ENCODE peak calls at places on chromosomes 1 and 21, in eight cellular contexts. D is A549, F is thyroid gland, J is GM23248, S is caudate nucleus, T is dorsolateral prefrontal cortex, H is fibroblast of lung, R is suprapubic skin. V is an unnamed sample.

GRCh38 chr1:241706967-241707366 is 54.9 kb downstream of the WDR64 start:
- DNase-seq in F (peak; percentile 7), T (no peak), R (no peak), S (no peak), D (peak; percentile 71), H (no peak), J (peak; percentile 86), V (peak; percentile 88)

GRCh38 chr1:43831866-43832654 is 101.5 kb upstream of the ARTN start:
- DNase-seq in J (no peak), H (no peak), R (no peak), F (no peak), D (no peak), T (no peak), S (no peak), V (no peak)

GRCh38 chr1:19765623-19766022 is 34.1 kb downstream of the TMCO4 start:
- DNase-seq in J (peak; percentile 97), R (no peak), T (no peak), H (peak; percentile 78), S (peak; percentile 35), D (peak; percentile 58), F (no peak), V (peak; percentile 46)

GRCh38 chr1:244197851-244198375 is 146.8 kb downstream of the ZBTB18 start:
- DNase-seq in T (no peak), S (no peak), H (no peak), J (no peak), R (no peak), D (no peak), F (no peak), V (peak; percentile 58)

GRCh38 chr1:185694081-185694480 is 40.1 kb upstream of the HMCN1 start:
- DNase-seq in J (no peak), F (no peak), S (no peak), T (no peak), R (no peak), D (no peak), H (peak; percentile 4), V (no peak)

GRCh38 chr1:246459213-246459612 is 47.9 kb downstream of the SMYD3 start:
- DNase-seq in J (no peak), S (no peak), D (no peak), F (no peak), H (no peak), R (no peak), T (no peak), V (no peak)

GRCh38 chr1:151790940-151791651 is 796 bp upstream of the TDRKH start:
- DNase-seq in R (no peak), H (no peak), S (no peak), T (peak; percentile 56), F (peak; percentile 31), J (peak; percentile 43), D (peak; percentile 22), V (no peak)

GRCh38 chr21:33403786-33404571 is 766 bp downstream of the IFNGR2 start:
- DNase-seq in T (peak; percentile 78), F (peak; percentile 71), H (peak; percentile 48), J (peak; percentile 86), R (peak; percentile 84), S (peak; percentile 37), D (no peak), V (no peak)

GRCh38 chr1:37951041-37951782 is 4.4 kb upstream of the INPP5B start:
- DNase-seq in D (no peak), S (no peak), T (no peak), F (no peak), H (no peak), R (no peak), J (peak; percentile 20), V (no peak)

GRCh38 chr1:19342077-19342775 is 30.1 kb downstream of the SLC66A1 start:
- DNase-seq in F (no peak), D (no peak), T (no peak), S (no peak), J (no peak), H (peak; percentile 34), R (no peak), V (no peak)

GRCh38 chr1:167860231-167860923 is 53.6 kb downstream of the ADCY10 start:
- DNase-seq in H (no peak), T (no peak), D (no peak), R (no peak), S (no peak), F (no peak), J (peak; percentile 40), V (no peak)

GRCh38 chr1:149962039-149962647 is 25.5 kb upstream of the MTMR11 start:
- DNase-seq in H (peak; percentile 89), J (peak; percentile 83), D (peak; percentile 79), R (no peak), F (peak; percentile 51), T (no peak), S (peak; percentile 14), V (peak; percentile 33)

GRCh38 chr1:43522776-43523480 is 7.8 kb upstream of the PTPRF start:
- DNase-seq in R (peak; percentile 21), S (no peak), F (no peak), D (peak; percentile 92), H (peak; percentile 58), T (no peak), J (peak; percentile 93), V (peak; percentile 90)

GRCh38 chr1:213947200-213947775 is 40.5 kb upstream of the PROX1 start:
- DNase-seq in S (no peak), T (no peak), H (no peak), F (no peak), D (no peak), J (no peak), R (no peak), V (no peak)

GRCh38 chr1:7962011-7962335 is 462 bp downstream of the PARK7 start:
- DNase-seq in H (no peak), J (no peak), R (no peak), D (no peak), F (no peak), S (no peak), T (no peak), V (no peak)

GRCh38 chr1:88200545-88200944 is 483.5 kb upstream of the PKN2 start:
- DNase-seq in F (no peak), S (no peak), J (no peak), R (no peak), H (no peak), T (no peak), D (no peak), V (no peak)

GRCh38 chr1:195113471-195113870 is 1494.8 kb downstream of the KCNT2 start:
- DNase-seq in D (no peak), J (peak; percentile 9), H (peak; percentile 23), T (no peak), S (no peak), F (no peak), R (no peak), V (no peak)

GRCh38 chr1:188761226-188761625 is 1716.4 kb downstream of the BRINP3 start:
- DNase-seq in D (no peak), R (no peak), T (no peak), S (no peak), H (no peak), F (no peak), J (no peak), V (no peak)

GRCh38 chr1:38489844-38490270 is 369.7 kb downstream of the RRAGC start:
- DNase-seq in T (peak; percentile 50), D (peak; percentile 31), J (peak; percentile 18), F (peak; percentile 30), H (no peak), R (no peak), S (no peak), V (no peak)

GRCh38 chr1:154871374-154871773 is 1.3 kb upstream of the KCNN3 start:
- DNase-seq in J (no peak), R (no peak), S (no peak), F (no peak), D (no peak), H (no peak), T (no peak), V (no peak)

GRCh38 chr1:38271116-38271633 is 224.6 kb upstream of the POU3F1 start:
- DNase-seq in D (no peak), F (no peak), T (no peak), H (no peak), J (no peak), R (peak; percentile 43), S (no peak), V (no peak)

GRCh38 chr1:230212405-230212936 is 145.4 kb downstream of the GALNT2 start:
- DNase-seq in J (no peak), T (no peak), H (no peak), D (no peak), S (no peak), R (no peak), F (peak; percentile 21), V (no peak)

GRCh38 chr1:210291786-210292275 is 36.9 kb upstream of the HHAT start:
- DNase-seq in H (peak; percentile 71), J (peak; percentile 66), S (no peak), T (no peak), R (no peak), D (no peak), F (peak; percentile 23), V (no peak)

DNA sequence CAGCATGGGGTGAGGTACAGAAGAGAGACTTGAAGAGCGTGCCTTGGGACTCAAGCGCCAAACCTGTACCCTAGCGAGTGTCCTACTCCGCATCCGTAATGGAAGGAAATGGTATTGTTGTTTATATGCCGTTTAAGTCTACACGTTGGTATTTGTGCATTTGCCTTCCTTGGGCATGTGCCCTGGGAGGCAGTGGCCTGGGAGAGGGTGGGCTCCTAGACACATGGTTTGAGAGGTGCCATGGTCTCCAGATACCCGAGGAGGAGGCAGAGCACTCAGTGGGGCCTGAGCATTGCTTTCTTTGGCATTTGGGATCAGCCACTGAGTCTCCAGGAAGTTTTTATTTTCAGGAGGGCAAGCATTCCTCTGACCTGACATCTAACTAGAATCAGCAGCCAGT is 6.5 kb downstream of the ZNF672 start:
- DNase-seq in R (no peak), D (no peak), H (no peak), F (no peak), T (no peak), J (no peak), S (no peak), V (no peak)
- H3K27ac ChIP-seq in R (no peak overlapping the region), D (no peak overlapping the region), H (no peak overlapping the region), F (no peak overlapping the region), T (no peak overlapping the region), J (no peak overlapping the region), S (no peak overlapping the region), V (no peak overlapping the region)

DNA sequence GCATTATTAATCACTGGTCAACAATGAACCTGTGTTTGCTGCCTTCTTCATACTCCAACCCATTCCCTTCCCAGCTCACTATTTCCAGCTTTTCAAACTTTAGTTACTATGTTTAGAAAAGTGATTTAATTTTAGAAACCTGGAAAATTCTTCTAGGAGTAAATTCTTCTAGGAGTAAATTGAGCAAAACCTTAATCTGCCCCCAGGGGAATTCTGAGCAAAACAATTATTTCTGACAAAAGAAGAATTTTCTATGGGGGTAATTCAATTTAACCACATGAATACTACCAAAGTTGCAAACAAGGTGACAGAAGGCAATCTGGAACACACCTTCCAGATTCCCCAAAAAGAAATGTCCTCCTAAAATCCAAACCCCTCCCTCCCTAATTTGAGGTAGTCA is 1.8 kb downstream of the LUZP1 start:
- DNase-seq in H (no peak), T (no peak), F (no peak), J (peak; percentile 29), S (no peak), D (no peak), R (no peak), V (no peak)
- H3K27ac ChIP-seq in H (peak overlapping the region; percentile 33), T (peak overlapping the region; percentile 61), F (no peak overlapping the region), J (peak overlapping the region; percentile 94), S (peak overlapping the region; percentile 44), D (peak overlapping the region; percentile 89), R (peak overlapping the region; percentile 95), V (peak overlapping the region; percentile 80)

GRCh38 chr1:179058343-179059184 is 23.3 kb upstream of the TOR3A start:
- DNase-seq in T (no peak), D (no peak), F (no peak), S (no peak), H (no peak), R (no peak), J (peak; percentile 61), V (no peak)
- H3K27ac ChIP-seq in T (no peak overlapping the region), D (peak overlapping the region; percentile 81), F (no peak overlapping the region), S (no peak overlapping the region), H (peak overlapping the region; percentile 24), R (no peak overlapping the region), J (peak overlapping the region; percentile 76), V (peak overlapping the region; percentile 68)

GRCh38 chr1:153611024-153611352 is 1.9 kb downstream of the S100A16 start:
- DNase-seq in S (no peak), R (no peak), F (no peak), H (peak; percentile 48), D (peak; percentile 31), T (no peak), J (peak; percentile 84), V (peak; percentile 56)
- H3K27ac ChIP-seq in S (no peak overlapping the region), R (peak overlapping the region; percentile 94), F (peak overlapping the region; percentile 73), H (peak overlapping the region; percentile 86), D (peak overlapping the region; percentile 96), T (no peak overlapping the region), J (peak overlapping the region; percentile 76), V (peak overlapping the region; percentile 100)